ENCODE peak calls at places on chromosomes 2 and 18, in five cellular contexts. One of them, this sample, is unnamed.

GRCh38 chr2:26674771-26675170 is 17.8 kb upstream of the KCNK3 start:
- DNase-seq in GM12878: no peak
- DNase-seq in K562: no peak
- DNase-seq in HepG2: no peak
- DNase-seq in SK-N-SH: no peak
- DNase-seq in this sample: no peak

GRCh38 chr2:192051533-192051932 is 143.2 kb downstream of the TMEFF2 start:
- DNase-seq in GM12878: no peak
- DNase-seq in K562: no peak
- DNase-seq in HepG2: no peak
- DNase-seq in SK-N-SH: no peak
- DNase-seq in this sample: no peak

GRCh38 chr2:215499330-215499729 is 63.5 kb upstream of the FN1 start:
- DNase-seq in GM12878: no peak
- DNase-seq in K562: no peak
- DNase-seq in HepG2: no peak
- DNase-seq in SK-N-SH: no peak
- DNase-seq in this sample: no peak

GRCh38 chr2:32289165-32290054 is 11.7 kb downstream of the YIPF4 start:
- DNase-seq in GM12878: no peak
- DNase-seq in K562: no peak
- DNase-seq in HepG2: peak; percentile 80
- DNase-seq in SK-N-SH: no peak
- DNase-seq in this sample: no peak

GRCh38 chr18:2104620-2105462 is 466.5 kb downstream of the METTL4 start:
- DNase-seq in GM12878: no peak
- DNase-seq in K562: peak; percentile 85
- DNase-seq in HepG2: peak; percentile 30
- DNase-seq in SK-N-SH: peak; percentile 62
- DNase-seq in this sample: peak; percentile 85

GRCh38 chr2:237315170-237315880 is 98.6 kb downstream of the COL6A3 start:
- DNase-seq in GM12878: no peak
- DNase-seq in K562: no peak
- DNase-seq in HepG2: peak; percentile 71
- DNase-seq in SK-N-SH: peak; percentile 81
- DNase-seq in this sample: no peak

GRCh38 chr2:235951980-235952379 is 216.2 kb downstream of the GBX2 start:
- DNase-seq in GM12878: no peak
- DNase-seq in K562: no peak
- DNase-seq in HepG2: no peak
- DNase-seq in SK-N-SH: no peak
- DNase-seq in this sample: no peak

GRCh38 chr2:120298173-120298835 is 45.7 kb downstream of the RALB start:
- DNase-seq in GM12878: no peak
- DNase-seq in K562: peak; percentile 34
- DNase-seq in HepG2: no peak
- DNase-seq in SK-N-SH: no peak
- DNase-seq in this sample: no peak

GRCh38 chr2:174750923-174751441 is 13.3 kb downstream of the CHRNA1 start:
- DNase-seq in GM12878: peak; percentile 56
- DNase-seq in K562: no peak
- DNase-seq in HepG2: no peak
- DNase-seq in SK-N-SH: no peak
- DNase-seq in this sample: no peak

GRCh38 chr2:3223080-3223923 is 154.3 kb downstream of the EIPR1 start:
- DNase-seq in GM12878: peak; percentile 91
- DNase-seq in K562: no peak
- DNase-seq in HepG2: no peak
- DNase-seq in SK-N-SH: no peak
- DNase-seq in this sample: no peak

GRCh38 chr2:141767051-141767450 is 363.8 kb downstream of the LRP1B start:
- DNase-seq in GM12878: no peak
- DNase-seq in K562: no peak
- DNase-seq in HepG2: no peak
- DNase-seq in SK-N-SH: no peak
- DNase-seq in this sample: no peak

GRCh38 chr2:67216103-67216502 is 181.0 kb upstream of the ETAA1 start:
- DNase-seq in GM12878: no peak
- DNase-seq in K562: no peak
- DNase-seq in HepG2: no peak
- DNase-seq in SK-N-SH: no peak
- DNase-seq in this sample: no peak

GRCh38 chr2:65589667-65590066 is 157.3 kb upstream of the SPRED2 start:
- DNase-seq in GM12878: no peak
- DNase-seq in K562: no peak
- DNase-seq in HepG2: no peak
- DNase-seq in SK-N-SH: no peak
- DNase-seq in this sample: no peak

GRCh38 chr2:154686162-154686561 is 12.3 kb upstream of the KCNJ3 start:
- DNase-seq in GM12878: no peak
- DNase-seq in K562: no peak
- DNase-seq in HepG2: no peak
- DNase-seq in SK-N-SH: no peak
- DNase-seq in this sample: no peak

GRCh38 chr18:42113529-42114191 is 158.6 kb downstream of the PIK3C3 start:
- DNase-seq in GM12878: no peak
- DNase-seq in K562: no peak
- DNase-seq in HepG2: peak; percentile 64
- DNase-seq in SK-N-SH: no peak
- DNase-seq in this sample: no peak

GRCh38 chr2:214519258-214519818 is 108.5 kb downstream of the VWC2L start:
- DNase-seq in GM12878: peak; percentile 46
- DNase-seq in K562: no peak
- DNase-seq in HepG2: no peak
- DNase-seq in SK-N-SH: no peak
- DNase-seq in this sample: no peak

GRCh38 chr2:85435986-85436835 is 17.7 kb downstream of the SH2D6 start:
- DNase-seq in GM12878: no peak
- DNase-seq in K562: no peak
- DNase-seq in HepG2: no peak
- DNase-seq in SK-N-SH: no peak
- DNase-seq in this sample: no peak

GRCh38 chr2:203673933-203674332 is 32.5 kb upstream of the CD28 start:
- DNase-seq in GM12878: peak; percentile 69
- DNase-seq in K562: no peak
- DNase-seq in HepG2: no peak
- DNase-seq in SK-N-SH: no peak
- DNase-seq in this sample: no peak

GRCh38 chr2:241541564-241542277 is 16.8 kb upstream of the BOK start:
- DNase-seq in GM12878: no peak
- DNase-seq in K562: no peak
- DNase-seq in HepG2: no peak
- DNase-seq in SK-N-SH: peak; percentile 71
- DNase-seq in this sample: no peak

GRCh38 chr18:75183973-75184372 is 25.0 kb downstream of the PTGR3 start:
- DNase-seq in GM12878: no peak
- DNase-seq in K562: no peak
- DNase-seq in HepG2: no peak
- DNase-seq in SK-N-SH: no peak
- DNase-seq in this sample: no peak

GRCh38 chr2:108637304-108637669 is 82.0 kb upstream of the RANBP2 start:
- DNase-seq in GM12878: peak; percentile 46
- DNase-seq in K562: peak; percentile 78
- DNase-seq in HepG2: peak; percentile 75
- DNase-seq in SK-N-SH: no peak
- DNase-seq in this sample: no peak

GRCh38 chr2:238702691-238703415 is 145.0 kb upstream of the TWIST2 start:
- DNase-seq in GM12878: no peak
- DNase-seq in K562: no peak
- DNase-seq in HepG2: no peak
- DNase-seq in SK-N-SH: no peak
- DNase-seq in this sample: no peak

GRCh38 chr2:31207790-31208189 is 9.5 kb downstream of the CAPN14 start:
- DNase-seq in GM12878: no peak
- DNase-seq in K562: no peak
- DNase-seq in HepG2: no peak
- DNase-seq in SK-N-SH: no peak
- DNase-seq in this sample: no peak

GRCh38 chr2:196294510-196294909 is 123.1 kb upstream of the STK17B start:
- DNase-seq in GM12878: no peak
- DNase-seq in K562: no peak
- DNase-seq in HepG2: no peak
- DNase-seq in SK-N-SH: no peak
- DNase-seq in this sample: no peak

GRCh38 chr2:217919781-217920351 is 82.9 kb downstream of the TNS1 start:
- DNase-seq in GM12878: no peak
- DNase-seq in K562: no peak
- DNase-seq in HepG2: no peak
- DNase-seq in SK-N-SH: no peak
- DNase-seq in this sample: peak; percentile 60

GRCh38 chr18:24491882-24492281 is 31.4 kb downstream of the HRH4 start:
- DNase-seq in GM12878: peak; percentile 64
- DNase-seq in K562: no peak
- DNase-seq in HepG2: no peak
- DNase-seq in SK-N-SH: no peak
- DNase-seq in this sample: no peak

GRCh38 chr2:111196435-111196834 is 75.7 kb downstream of the BCL2L11 start:
- DNase-seq in GM12878: no peak
- DNase-seq in K562: no peak
- DNase-seq in HepG2: no peak
- DNase-seq in SK-N-SH: no peak
- DNase-seq in this sample: no peak

DNA sequence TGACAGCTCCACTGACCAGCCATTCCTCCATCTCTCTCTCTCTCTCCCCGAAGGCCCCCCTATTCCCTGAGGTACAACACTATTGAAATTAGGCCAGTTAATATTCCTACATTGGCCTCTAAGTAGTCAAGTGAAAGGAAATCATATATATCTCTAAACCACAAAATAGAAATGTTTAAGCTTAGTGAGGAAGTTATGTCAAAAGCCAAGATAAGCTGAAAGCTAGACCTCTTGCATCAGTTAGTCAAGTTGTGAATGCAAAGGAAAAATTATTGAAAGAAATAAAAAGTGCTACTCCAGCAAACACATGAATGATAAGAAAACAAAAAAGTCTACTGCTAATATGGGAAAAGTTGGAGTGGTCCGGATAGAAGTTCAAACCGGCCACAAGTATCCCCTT is 301.3 kb upstream of the RBMS1 start:
- DNase-seq in GM12878: no peak
- DNase-seq in K562: no peak
- DNase-seq in HepG2: no peak
- DNase-seq in SK-N-SH: no peak
- DNase-seq in this sample: no peak
- TF ChIP-seq YY1 in GM12878: no peak
- TF ChIP-seq YY1 in K562: no peak
- TF ChIP-seq YY1 in HepG2: no peak
- TF ChIP-seq YY1 in SK-N-SH: no peak
- TF ChIP-seq YY1 in this sample: no peak

GRCh38 chr2:172253190-172254052 is 150.7 kb upstream of the DLX2 start:
- DNase-seq in GM12878: no peak
- DNase-seq in K562: peak; percentile 32
- DNase-seq in HepG2: peak; percentile 91
- DNase-seq in SK-N-SH: peak; percentile 34
- DNase-seq in this sample: no peak
- TF ChIP-seq EP300 in GM12878: no peak
- TF ChIP-seq EP300 in K562: peak; percentile 46
- TF ChIP-seq EP300 in HepG2: peak; percentile 84
- TF ChIP-seq EP300 in SK-N-SH: peak; percentile 30
- TF ChIP-seq EP300 in this sample: no peak

DNA sequence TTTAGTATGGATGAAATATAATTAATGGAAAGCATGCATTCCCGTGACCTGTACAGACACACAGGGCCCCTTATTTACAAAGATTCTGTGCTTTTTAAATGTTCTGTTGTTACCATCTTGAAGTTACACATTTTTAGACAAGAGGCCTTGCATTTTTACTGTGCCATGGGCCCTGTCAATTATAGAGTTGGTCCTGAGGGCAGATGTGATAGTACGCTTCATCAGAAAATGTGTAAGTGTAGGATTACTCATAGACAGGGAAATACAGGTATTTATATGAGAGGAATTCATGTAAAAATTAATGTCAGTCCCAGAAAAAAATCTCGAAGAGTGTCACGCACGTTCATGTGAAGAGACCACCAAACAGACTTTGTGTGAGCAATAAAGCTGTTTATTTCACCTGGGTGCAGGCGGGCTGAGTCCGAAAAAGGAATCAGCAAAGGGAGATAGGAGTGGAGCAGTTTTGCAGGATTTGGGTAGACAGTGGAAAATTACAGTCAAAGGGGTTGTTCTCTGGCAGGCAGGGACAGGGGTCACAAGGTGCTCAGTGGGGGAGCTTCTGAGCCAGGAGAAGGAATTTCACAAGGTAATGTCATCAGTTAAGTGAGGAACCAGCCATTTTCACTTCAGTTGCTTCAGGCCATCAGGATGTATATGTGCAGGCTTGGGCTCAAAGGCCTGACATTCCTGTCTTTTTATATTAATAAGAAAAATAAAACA is 12.2 kb upstream of the ALPK2 start:
- DNase-seq in GM12878: no peak
- DNase-seq in K562: no peak
- DNase-seq in HepG2: no peak
- DNase-seq in SK-N-SH: no peak
- DNase-seq in this sample: no peak
- TF ChIP-seq YY1 in GM12878: no peak
- TF ChIP-seq YY1 in K562: no peak
- TF ChIP-seq YY1 in HepG2: no peak
- TF ChIP-seq YY1 in SK-N-SH: no peak
- TF ChIP-seq YY1 in this sample: no peak

GRCh38 chr2:168212167-168212566 is 35.2 kb downstream of the STK39 start:
- DNase-seq in GM12878: no peak
- DNase-seq in K562: no peak
- DNase-seq in HepG2: no peak
- DNase-seq in SK-N-SH: no peak
- DNase-seq in this sample: no peak

GRCh38 chr2:168210216-168210897 is 37.0 kb downstream of the STK39 start:
- DNase-seq in GM12878: no peak
- DNase-seq in K562: no peak
- DNase-seq in HepG2: no peak
- DNase-seq in SK-N-SH: no peak
- DNase-seq in this sample: no peak

GRCh38 chr2:168212866-168213265 is 34.5 kb downstream of the STK39 start:
- DNase-seq in GM12878: no peak
- DNase-seq in K562: no peak
- DNase-seq in HepG2: no peak
- DNase-seq in SK-N-SH: no peak
- DNase-seq in this sample: no peak

GRCh38 chr2:168211664-168212163 is 35.7 kb downstream of the STK39 start:
- DNase-seq in GM12878: no peak
- DNase-seq in K562: no peak
- DNase-seq in HepG2: no peak
- DNase-seq in SK-N-SH: no peak
- DNase-seq in this sample: no peak

DNA sequence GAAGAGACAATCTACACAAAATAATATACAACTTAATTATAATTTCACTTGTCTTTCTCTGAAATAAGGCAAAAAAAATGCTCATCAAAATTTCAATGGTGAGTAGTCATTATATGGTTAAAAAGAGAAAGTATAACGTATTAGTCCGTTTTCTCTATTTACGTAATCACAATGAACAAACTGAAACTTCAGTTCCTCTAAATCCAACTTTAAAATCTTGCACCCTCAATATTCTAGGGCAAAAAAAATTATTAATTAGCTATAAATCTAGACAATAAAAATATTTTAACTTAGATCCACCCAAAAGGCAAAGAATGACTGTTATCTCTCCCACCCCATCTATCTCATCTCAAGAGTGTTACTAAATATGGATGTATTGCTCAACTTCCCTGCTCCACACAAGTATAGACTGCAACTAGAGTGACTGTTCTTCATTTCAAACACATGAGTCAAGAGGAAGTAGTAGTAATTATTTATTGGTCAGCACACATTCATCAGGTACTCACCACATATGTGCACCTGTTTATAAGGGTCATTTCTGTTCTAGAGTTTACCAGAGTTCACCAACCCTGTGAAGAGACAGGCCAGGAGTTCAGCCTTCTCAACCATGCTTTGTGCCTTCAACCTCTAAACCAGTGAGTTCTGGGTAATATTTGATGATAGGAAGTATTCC is 36.4 kb downstream of the STK39 start:
- DNase-seq in GM12878: no peak
- DNase-seq in K562: no peak
- DNase-seq in HepG2: peak; percentile 88
- DNase-seq in SK-N-SH: no peak
- DNase-seq in this sample: no peak
- TF ChIP-seq EP300 in GM12878: no peak
- TF ChIP-seq EP300 in K562: no peak
- TF ChIP-seq EP300 in HepG2: peak; percentile 89
- TF ChIP-seq EP300 in SK-N-SH: no peak
- TF ChIP-seq EP300 in this sample: no peak